ENCODE peak calls at places on chromosomes 2 and 18, in ten cellular contexts. G is non-pigmented ciliary epithelial cell; E is brain microvascular endothelial cell; Q is C1 segment of cervical spinal cord; T is T-helper 1 cell; P is activated CD4-positive, alpha-beta T cell treated with anti-CD3 and anti-CD28 coated beads, Interleukin-2, amount 50 U/mL, for 4 hours; M is stimulated activated CD4-positive, alpha-beta T cell treated with anti-CD3 and anti-CD28 coated beads, Interleukin-2, amount 100 ng/mL, for 48 hours; U is activated naive CD4-positive, alpha-beta T cell treated with Interleukin-2 at 50 U/mL for 16 hours; L is activated CD8-positive, alpha-beta T cell treated with anti-CD3 and anti-CD28 coated beads for 36 hours; O is mesendoderm. I is an unnamed sample.

GRCh38 chr2:96960271-96960955 is 26.0 kb downstream of the FAM178B start:
- DNase-seq in G (peak; percentile 30), E (peak; percentile 60), Q (peak; percentile 83), T (peak; percentile 60), P (peak; percentile 81), M (peak; percentile 85), U (peak; percentile 82), L (peak; percentile 92), O (peak; percentile 89), I (peak; percentile 82)

GRCh38 chr18:79935098-79935480 is 16.4 kb downstream of the SLC66A2 start:
- DNase-seq in G (no peak), E (no peak), Q (no peak), T (no peak), P (no peak), M (no peak), U (no peak), L (no peak), O (no peak), I (no peak)

GRCh38 chr2:179592167-179592936 is 269.1 kb downstream of the ZNF385B start:
- DNase-seq in G (peak; percentile 55), E (peak; percentile 22), Q (no peak), T (no peak), P (no peak), M (no peak), U (no peak), L (no peak), O (no peak), I (no peak)

GRCh38 chr2:12577086-12577485 is 139.7 kb upstream of the TRIB2 start:
- DNase-seq in G (no peak), E (no peak), Q (no peak), T (no peak), P (no peak), M (no peak), U (no peak), L (no peak), O (no peak), I (no peak)

GRCh38 chr2:124025896-124026295 is 809 bp downstream of the CNTNAP5 start:
- DNase-seq in G (no peak), E (no peak), Q (no peak), T (no peak), P (no peak), M (no peak), U (no peak), L (no peak), O (no peak), I (no peak)

GRCh38 chr18:49486617-49486958 is 446 bp downstream of the C18orf32 start:
- DNase-seq in G (no peak), E (no peak), Q (no peak), T (no peak), P (no peak), M (no peak), U (no peak), L (no peak), O (no peak), I (no peak)

GRCh38 chr2:28437142-28437835 is 44.6 kb downstream of the FOSL2 start:
- DNase-seq in G (no peak), E (no peak), Q (no peak), T (no peak), P (no peak), M (no peak), U (no peak), L (no peak), O (peak; percentile 61), I (no peak)

GRCh38 chr18:67266591-67267237 is 249.8 kb downstream of the DSEL start:
- DNase-seq in G (no peak), E (peak; percentile 35), Q (no peak), T (no peak), P (no peak), M (no peak), U (no peak), L (no peak), O (peak; percentile 13), I (no peak)

GRCh38 chr2:1055014-1055595 is 104.5 kb downstream of the SNTG2 start:
- DNase-seq in G (peak; percentile 87), E (peak; percentile 88), Q (no peak), T (no peak), P (no peak), M (no peak), U (no peak), L (no peak), O (peak; percentile 59), I (no peak)

GRCh38 chr2:114022360-114023085 is 132.6 kb downstream of the ACTR3 start:
- DNase-seq in G (peak; percentile 40), E (peak; percentile 72), Q (no peak), T (no peak), P (no peak), M (no peak), U (no peak), L (no peak), O (peak; percentile 7), I (peak; percentile 43)

GRCh38 chr2:40367652-40368051 is 84.2 kb downstream of the SLC8A1 start:
- DNase-seq in G (peak; percentile 78), E (peak; percentile 89), Q (no peak), T (no peak), P (no peak), M (no peak), U (no peak), L (no peak), O (no peak), I (no peak)

GRCh38 chr2:99471635-99472326 is 18.0 kb downstream of the REV1 start:
- DNase-seq in G (no peak), E (no peak), Q (no peak), T (no peak), P (no peak), M (no peak), U (no peak), L (no peak), O (no peak), I (no peak)

GRCh38 chr2:158380786-158381185 is 75.8 kb downstream of the CCDC148 start:
- DNase-seq in G (no peak), E (no peak), Q (no peak), T (no peak), P (no peak), M (no peak), U (no peak), L (no peak), O (no peak), I (no peak)

GRCh38 chr2:59734743-59735142 is 818.7 kb downstream of the BCL11A start:
- DNase-seq in G (no peak), E (no peak), Q (no peak), T (no peak), P (no peak), M (no peak), U (no peak), L (no peak), O (no peak), I (no peak)

GRCh38 chr2:37230581-37230980 is 815 bp downstream of the CEBPZ start:
- DNase-seq in G (no peak), E (no peak), Q (no peak), T (no peak), P (no peak), M (no peak), U (no peak), L (no peak), O (peak; percentile 48), I (peak; percentile 22)

GRCh38 chr2:100986157-100986556 is 15.9 kb upstream of the RPL31 start:
- DNase-seq in G (no peak), E (no peak), Q (no peak), T (no peak), P (no peak), M (no peak), U (no peak), L (no peak), O (no peak), I (no peak)

GRCh38 chr2:239247401-239248245 is 153.2 kb downstream of the HDAC4 start:
- DNase-seq in G (no peak), E (no peak), Q (no peak), T (no peak), P (peak; percentile 34), M (no peak), U (peak; percentile 44), L (peak; percentile 45), O (no peak), I (no peak)

GRCh38 chr2:3608373-3609278 is 13.7 kb downstream of the COLEC11 start:
- DNase-seq in G (no peak), E (no peak), Q (no peak), T (no peak), P (no peak), M (no peak), U (peak; percentile 1), L (no peak), O (no peak), I (no peak)

GRCh38 chr2:188984126-188984525 is 10.0 kb downstream of the COL3A1 start:
- DNase-seq in G (no peak), E (no peak), Q (no peak), T (no peak), P (no peak), M (no peak), U (no peak), L (no peak), O (peak; percentile 18), I (no peak)

GRCh38 chr2:217820066-217820819 is 182.6 kb downstream of the TNS1 start:
- DNase-seq in G (no peak), E (no peak), Q (no peak), T (no peak), P (no peak), M (no peak), U (no peak), L (no peak), O (no peak), I (no peak)

GRCh38 chr18:3652380-3653262 is 202.6 kb downstream of the TGIF1 start:
- DNase-seq in G (peak; percentile 94), E (peak; percentile 99), Q (no peak), T (no peak), P (peak; percentile 50), M (peak; percentile 71), U (peak; percentile 70), L (peak; percentile 89), O (peak; percentile 97), I (peak; percentile 99)

GRCh38 chr2:157866202-157866601 is 9.9 kb downstream of the ACVR1 start:
- DNase-seq in G (no peak), E (peak; percentile 38), Q (no peak), T (no peak), P (no peak), M (no peak), U (no peak), L (no peak), O (peak; percentile 37), I (no peak)

GRCh38 chr2:41930807-41931566 is 116.8 kb upstream of the PKDCC start:
- DNase-seq in G (no peak), E (no peak), Q (no peak), T (no peak), P (no peak), M (no peak), U (no peak), L (no peak), O (no peak), I (peak; percentile 76)

GRCh38 chr2:187541086-187542085 is 12.8 kb downstream of the TFPI start:
- DNase-seq in G (peak; percentile 91), E (peak; percentile 95), Q (no peak), T (no peak), P (no peak), M (no peak), U (no peak), L (no peak), O (no peak), I (no peak)

GRCh38 chr2:180656455-180656847 is 324.0 kb upstream of the UBE2E3 start:
- DNase-seq in G (peak; percentile 63), E (peak; percentile 25), Q (no peak), T (no peak), P (no peak), M (no peak), U (no peak), L (no peak), O (peak; percentile 94), I (peak; percentile 66)

GRCh38 chr2:200796561-200796960 is 15.1 kb upstream of the BZW1 start:
- DNase-seq in G (no peak), E (no peak), Q (no peak), T (no peak), P (no peak), M (no peak), U (no peak), L (no peak), O (no peak), I (no peak)

GRCh38 chr2:159185401-159186130 is 100.9 kb downstream of the WDSUB1 start:
- DNase-seq in G (peak; percentile 57), E (peak; percentile 29), Q (no peak), T (no peak), P (no peak), M (no peak), U (no peak), L (peak; percentile 19), O (peak; percentile 59), I (peak; percentile 10)